ENCODE peak calls at places on chromosomes 7 and 10, in five cellular contexts. W is ovary, V is colonic mucosa, A is vagina, O is upper lobe of right lung. E is an unnamed sample.
A peak's percentile ranks its signal among the peaks of the same experiment; 100 is the strongest.

GRCh38 chr7:23230586-23231195 is 15.9 kb upstream of the GPNMB start:
- DNase-seq in W (no peak), V (no peak), A (no peak), O (no peak), E (no peak)

GRCh38 chr7:68238204-68238805 is 1241.7 kb downstream of the TYW1 start:
- DNase-seq in W (no peak), V (no peak), A (no peak), O (no peak), E (no peak)

GRCh38 chr10:51092402-51092801 is 18.1 kb downstream of the PRKG1 start:
- DNase-seq in W (peak; percentile 77), V (peak; percentile 53), A (no peak), O (no peak), E (peak; percentile 94)

GRCh38 chr7:84178013-84178412 is 16.6 kb downstream of the SEMA3A start:
- DNase-seq in W (no peak), V (no peak), A (no peak), O (no peak), E (no peak)

GRCh38 chr7:141974831-141975230 is 1.3 kb upstream of the TAS2R38 start:
- DNase-seq in W (no peak), V (peak; percentile 45), A (no peak), O (no peak), E (no peak)

GRCh38 chr10:101489355-101489754 is 98.7 kb downstream of the POLL start:
- DNase-seq in W (no peak), V (no peak), A (no peak), O (no peak), E (no peak)

GRCh38 chr7:144791488-144791887 is 44.4 kb downstream of the TPK1 start:
- DNase-seq in W (no peak), V (no peak), A (no peak), O (no peak), E (no peak)

GRCh38 chr7:44398953-44399574 is 73.7 kb upstream of the CAMK2B start:
- DNase-seq in W (no peak), V (no peak), A (peak; percentile 55), O (no peak), E (no peak)

GRCh38 chr10:72564596-72564995 is 61.3 kb downstream of the MICU1 start:
- DNase-seq in W (no peak), V (no peak), A (no peak), O (no peak), E (no peak)

GRCh38 chr10:74754397-74754796 is 72.0 kb upstream of the KAT6B start:
- DNase-seq in W (no peak), V (no peak), A (no peak), O (no peak), E (no peak)

GRCh38 chr7:130804156-130804708 is 70.2 kb upstream of the KLF14 start:
- DNase-seq in W (no peak), V (no peak), A (no peak), O (no peak), E (no peak)

GRCh38 chr10:615583-616152 is 73.8 kb downstream of the DIP2C start:
- DNase-seq in W (no peak), V (no peak), A (no peak), O (peak; percentile 20), E (no peak)

GRCh38 chr10:60281331-60281730 is 108.3 kb downstream of the ANK3 start:
- DNase-seq in W (no peak), V (no peak), A (no peak), O (no peak), E (no peak)

GRCh38 chr7:158076215-158076614 is 511.4 kb downstream of the PTPRN2 start:
- DNase-seq in W (no peak), V (no peak), A (no peak), O (peak; percentile 59), E (no peak)

GRCh38 chr10:129941199-129942018 is 22.7 kb downstream of the EBF3 start:
- DNase-seq in W (peak; percentile 24), V (no peak), A (no peak), O (no peak), E (peak; percentile 58)

GRCh38 chr7:6284055-6284400 is 11.6 kb upstream of the CYTH3 start:
- DNase-seq in W (no peak), V (no peak), A (no peak), O (no peak), E (no peak)

GRCh38 chr10:59240581-59241183 is 64.2 kb downstream of the PHYHIPL start:
- DNase-seq in W (no peak), V (peak; percentile 23), A (no peak), O (no peak), E (no peak)

GRCh38 chr7:134903073-134903790 is 83.1 kb upstream of the AGBL3 start:
- DNase-seq in W (no peak), V (no peak), A (no peak), O (no peak), E (no peak)

GRCh38 chr7:158829021-158829341 is 328 bp downstream of the ESYT2 start:
- DNase-seq in W (peak; percentile 82), V (peak; percentile 50), A (no peak), O (peak; percentile 89), E (peak; percentile 87)

GRCh38 chr7:77393261-77393660 is 22.9 kb downstream of the GSAP start:
- DNase-seq in W (no peak), V (no peak), A (no peak), O (no peak), E (no peak)

GRCh38 chr10:82880776-82881175 is 1005.8 kb downstream of the NRG3 start:
- DNase-seq in W (no peak), V (no peak), A (no peak), O (no peak), E (no peak)

GRCh38 chr10:119896937-119897336 is 4.4 kb downstream of the SEC23IP start:
- DNase-seq in W (peak; percentile 82), V (peak; percentile 84), A (no peak), O (peak; percentile 85), E (peak; percentile 90)

GRCh38 chr7:82358923-82359322 is 84.7 kb downstream of the CACNA2D1 start:
- DNase-seq in W (no peak), V (no peak), A (no peak), O (no peak), E (no peak)

GRCh38 chr10:11742779-11743298 is 657 bp downstream of the ECHDC3 start:
- DNase-seq in W (peak; percentile 61), V (no peak), A (no peak), O (peak; percentile 78), E (peak; percentile 89)

GRCh38 chr7:107788662-107789061 is 14.4 kb downstream of the SLC26A3 start:
- DNase-seq in W (no peak), V (no peak), A (no peak), O (no peak), E (no peak)

GRCh38 chr10:73094249-73094850 is 2.3 kb downstream of the P4HA1 start:
- DNase-seq in W (no peak), V (no peak), A (no peak), O (no peak), E (no peak)

GRCh38 chr7:18320971-18321567 is 174.5 kb upstream of the HDAC9 start:
- DNase-seq in W (no peak), V (no peak), A (no peak), O (no peak), E (no peak)

GRCh38 chr10:89481662-89482061 is 53.7 kb downstream of the SLC16A12 start:
- DNase-seq in W (no peak), V (no peak), A (no peak), O (no peak), E (no peak)

GRCh38 chr10:111479966-111480365 is 403.1 kb downstream of the ADRA2A start:
- DNase-seq in W (no peak), V (no peak), A (no peak), O (no peak), E (no peak)

GRCh38 chr7:91692800-91693199 is 187.7 kb downstream of the MTERF1 start:
- DNase-seq in W (no peak), V (no peak), A (no peak), O (no peak), E (no peak)

GRCh38 chr7:1706721-1707613 is 36.9 kb downstream of the ELFN1 start:
- DNase-seq in W (peak; percentile 11), V (no peak), A (no peak), O (peak; percentile 42), E (no peak)

GRCh38 chr10:33146189-33146524 is 188.1 kb upstream of the ITGB1 start:
- DNase-seq in W (no peak), V (no peak), A (no peak), O (no peak), E (no peak)
- H3K27ac ChIP-seq in W (no peak overlapping the region), V (no peak overlapping the region), A (no peak overlapping the region), O (no peak overlapping the region), E (no peak overlapping the region)

DNA sequence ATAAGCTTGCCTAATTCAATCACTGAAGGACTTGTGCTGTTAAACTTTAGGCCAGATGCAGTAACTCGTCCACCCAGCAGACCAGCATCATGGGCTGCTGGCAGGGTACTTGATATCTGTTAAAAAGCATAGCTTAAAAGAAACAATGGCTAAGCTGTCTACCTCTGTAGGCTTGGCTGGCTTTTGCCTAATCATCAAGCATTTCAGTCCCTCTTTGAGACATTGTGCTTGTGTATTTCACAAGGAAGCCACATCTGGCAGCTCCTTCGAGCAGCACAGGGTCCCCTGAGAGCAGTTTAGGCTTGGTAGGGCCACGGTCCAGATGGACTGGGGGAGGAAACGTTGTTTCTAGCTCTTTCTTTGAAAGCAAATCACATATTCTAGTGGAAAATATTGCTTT is 281.0 kb upstream of the KIAA1217 start:
- DNase-seq in W (no peak), V (no peak), A (no peak), O (no peak), E (no peak)
- H3K27ac ChIP-seq in W (no peak overlapping the region), V (no peak overlapping the region), A (no peak overlapping the region), O (no peak overlapping the region), E (no peak overlapping the region)

GRCh38 chr10:17506859-17507471 is 52.6 kb upstream of the ST8SIA6 start:
- DNase-seq in W (no peak), V (no peak), A (no peak), O (no peak), E (no peak)

GRCh38 chr10:17510242-17510908 is 56.0 kb upstream of the ST8SIA6 start:
- DNase-seq in W (no peak), V (no peak), A (no peak), O (no peak), E (no peak)

GRCh38 chr10:17516376-17516775 is 62.0 kb upstream of the ST8SIA6 start:
- DNase-seq in W (no peak), V (no peak), A (no peak), O (no peak), E (no peak)

GRCh38 chr10:17507538-17507937 is 53.1 kb upstream of the ST8SIA6 start:
- DNase-seq in W (no peak), V (no peak), A (no peak), O (no peak), E (no peak)

DNA sequence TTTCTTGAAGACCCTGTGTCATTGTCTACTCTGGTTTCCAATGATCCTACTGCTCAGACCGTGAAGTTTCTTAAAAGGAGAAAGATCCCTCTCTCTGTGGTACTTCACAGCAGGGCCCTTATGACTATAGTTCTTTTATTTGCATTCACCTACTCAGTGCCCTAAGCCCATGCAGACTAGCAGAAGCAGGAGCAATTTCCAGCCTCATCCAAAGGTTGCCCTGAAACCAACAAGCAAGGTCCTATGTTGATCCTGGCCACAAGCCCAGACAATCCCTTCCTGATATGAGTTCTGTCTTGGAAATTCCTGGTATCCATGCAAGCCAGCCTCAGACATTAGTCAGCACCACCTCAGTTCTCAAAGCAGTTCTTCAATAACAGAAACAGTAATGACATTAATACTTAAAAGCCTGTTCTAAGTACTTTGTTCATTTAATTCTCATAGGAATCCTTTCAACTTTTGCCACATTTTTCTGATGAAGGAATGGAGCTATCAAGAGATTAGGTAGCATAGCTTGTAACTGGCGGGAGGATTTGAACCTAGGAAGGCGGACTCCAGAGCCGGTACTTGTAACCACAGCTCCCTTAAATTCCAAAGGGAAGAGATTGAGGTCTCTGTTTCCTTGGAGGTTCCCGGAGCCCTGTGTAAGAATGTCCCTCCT is 58.1 kb upstream of the ST8SIA6 start:
- DNase-seq in W (no peak), V (peak; percentile 78), A (no peak), O (no peak), E (peak; percentile 67)
- H3K27ac ChIP-seq in W (no peak overlapping the region), V (no peak overlapping the region), A (no peak overlapping the region), O (no peak overlapping the region), E (peak overlapping the region; percentile 48)

GRCh38 chr10:49115015-49115795 is at the start of gene VSTM4:
- DNase-seq in W (peak; percentile 81), V (no peak), A (peak; percentile 95), O (peak; percentile 74), E (peak; percentile 89)
- H3K27ac ChIP-seq in W (peak within 1 kb of the TSS; percentile 89), V (peak within 1 kb of the TSS; percentile 32), A (peak within 1 kb of the TSS; percentile 86), O (peak within 1 kb of the TSS; percentile 74), E (peak within 1 kb of the TSS; percentile 31)